ENCODE peak calls at places on chromosome 7, in four cellular contexts. A is HS-5, C is LoVo, I is Calu3. V is an unnamed sample.

GRCh38 chr7:40800771-40801170 is 666.0 kb downstream of the SUGCT start:
- DNase-seq in A (no peak), C (no peak), I (no peak), V (no peak)

GRCh38 chr7:100053201-100053600 is 3.6 kb downstream of the ZSCAN21 start:
- DNase-seq in I (peak), A (peak), C (peak), V (peak)

GRCh38 chr7:129343099-129343700 is 91.0 kb upstream of the STRIP2 start:
- DNase-seq in I (peak), C (peak), A (no peak), V (no peak)

GRCh38 chr7:102432476-102433318 is 678 bp upstream of the ORAI2 start:
- DNase-seq in I (no peak), C (no peak), A (no peak), V (no peak)

GRCh38 chr7:108190891-108191290 is 60.7 kb upstream of the LAMB4 start:
- DNase-seq in I (no peak), C (no peak), A (no peak), V (no peak)

GRCh38 chr7:151408839-151409554 is 841 bp downstream of the WDR86 start:
- DNase-seq in C (no peak), A (no peak), I (peak), V (no peak)

GRCh38 chr7:157097569-157097968 is 41.2 kb upstream of the UBE3C start:
- DNase-seq in I (no peak), C (no peak), A (no peak), V (no peak)

GRCh38 chr7:159030490-159031134 is 114.1 kb downstream of the VIPR2 start:
- DNase-seq in I (peak), A (no peak), C (peak), V (no peak)

GRCh38 chr7:32890553-32891045 is 961 bp downstream of the KBTBD2 start:
- DNase-seq in I (peak), A (no peak), C (peak), V (no peak)

V was measured in LNCaP clone FGC.